ENCODE peak calls at places on chromosomes 13 and 19, in eight cellular contexts. K is upper lobe of left lung, G is GM12878, Q is stomach, V is suprapubic skin, J is K562, W is SK-N-SH, P is H1. X is an unnamed sample.

GRCh38 chr19:4578552-4579248 is 19.2 kb upstream of the SEMA6B start:
- DNase-seq in K (no peak), Q (no peak), G (no peak), V (no peak), W (peak; percentile 24), J (no peak), P (no peak), X (no peak)

GRCh38 chr13:49046002-49046401 is 70.3 kb downstream of the FNDC3A start:
- DNase-seq in Q (no peak), P (no peak), J (no peak), V (no peak), W (no peak), K (no peak), G (no peak), X (no peak)

GRCh38 chr19:5903054-5903501 is 512 bp downstream of the NDUFA11 start:
- DNase-seq in J (peak; percentile 56), Q (no peak), V (no peak), K (no peak), P (no peak), W (no peak), G (no peak), X (no peak)

GRCh38 chr19:4896372-4896771 is 6.3 kb downstream of the ARRDC5 start:
- DNase-seq in J (no peak), P (no peak), W (no peak), V (no peak), Q (peak; percentile 46), G (no peak), K (peak; percentile 34), X (no peak)

GRCh38 chr19:53624776-53625540 is 6.8 kb upstream of the DPRX start:
- DNase-seq in J (no peak), W (no peak), V (no peak), Q (no peak), K (no peak), G (no peak), P (no peak), X (no peak)

GRCh38 chr19:17648097-17648660 is 40.0 kb downstream of the UNC13A start:
- DNase-seq in W (peak; percentile 66), K (no peak), G (no peak), J (peak; percentile 70), V (no peak), P (no peak), Q (no peak), X (no peak)

GRCh38 chr13:34833562-34834182 is 108.4 kb upstream of the NBEA start:
- DNase-seq in G (no peak), Q (no peak), V (no peak), K (no peak), P (peak; percentile 34), W (no peak), J (no peak), X (no peak)

GRCh38 chr13:38763446-38764381 is 76.8 kb downstream of the FREM2 start:
- DNase-seq in V (no peak), Q (no peak), J (peak; percentile 24), W (peak; percentile 36), P (peak; percentile 19), G (no peak), K (peak; percentile 26), X (no peak)

GRCh38 chr13:95553614-95554385 is 1.3 kb downstream of the CLDN10 start:
- DNase-seq in J (no peak), Q (no peak), V (no peak), W (no peak), G (no peak), K (no peak), P (no peak), X (no peak)

GRCh38 chr19:45142728-45143115 is 18.1 kb downstream of the NKPD1 start:
- DNase-seq in Q (no peak), V (no peak), W (no peak), J (no peak), P (no peak), K (no peak), G (no peak), X (no peak)

GRCh38 chr19:48955308-48955958 is 758 bp downstream of the BAX start:
- DNase-seq in J (no peak), Q (no peak), K (no peak), W (no peak), P (no peak), G (no peak), V (no peak), X (no peak)

GRCh38 chr19:1112254-1113208 is 8.7 kb downstream of the GPX4 start:
- DNase-seq in G (no peak), W (peak; percentile 79), K (peak; percentile 82), V (peak; percentile 91), J (peak; percentile 87), P (no peak), Q (peak; percentile 91), X (no peak)

GRCh38 chr13:97892717-97893116 is 60.8 kb upstream of the IPO5 start:
- DNase-seq in W (no peak), Q (no peak), P (no peak), G (no peak), K (no peak), J (no peak), V (no peak), X (no peak)

GRCh38 chr19:54478677-54479266 is 5.7 kb upstream of the CDC42EP5 start:
- DNase-seq in W (peak; percentile 57), Q (no peak), J (peak; percentile 67), P (no peak), V (no peak), G (no peak), K (no peak), X (no peak)

GRCh38 chr19:4972509-4973230 is 3.8 kb downstream of the KDM4B start:
- DNase-seq in Q (no peak), J (no peak), G (no peak), V (no peak), P (no peak), W (peak; percentile 10), K (no peak), X (no peak)

DNA sequence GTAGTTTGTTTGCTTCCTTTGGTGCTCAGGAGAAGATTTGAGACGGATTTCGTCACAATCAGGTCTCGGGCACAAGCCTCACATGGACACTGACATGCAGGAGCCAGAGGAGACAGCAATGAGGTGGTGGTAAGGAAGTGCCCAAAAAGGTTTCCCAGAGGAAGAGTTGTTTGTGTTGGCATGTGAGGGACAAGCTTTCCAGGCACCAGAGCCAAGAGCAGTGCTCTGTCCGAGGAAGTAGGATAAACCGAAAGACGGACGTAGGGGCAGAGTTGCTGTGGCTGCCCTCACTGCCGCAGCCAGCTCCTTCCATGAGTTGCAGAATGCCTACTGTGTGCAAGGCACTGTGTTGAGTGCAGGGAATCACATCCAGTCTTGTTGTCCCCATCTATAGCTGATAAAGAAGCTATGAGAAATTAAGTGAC is 27.7 kb downstream of the SAE1 start:
- DNase-seq in P (no peak), G (no peak), V (no peak), W (no peak), K (peak; percentile 24), J (no peak), Q (no peak), X (no peak)
- TF ChIP-seq POLR2AphosphoS5 in P (no peak), G (no peak), V (no peak), W (no peak), K (peak; percentile 1), J (no peak), Q (no peak), X (no peak)

DNA sequence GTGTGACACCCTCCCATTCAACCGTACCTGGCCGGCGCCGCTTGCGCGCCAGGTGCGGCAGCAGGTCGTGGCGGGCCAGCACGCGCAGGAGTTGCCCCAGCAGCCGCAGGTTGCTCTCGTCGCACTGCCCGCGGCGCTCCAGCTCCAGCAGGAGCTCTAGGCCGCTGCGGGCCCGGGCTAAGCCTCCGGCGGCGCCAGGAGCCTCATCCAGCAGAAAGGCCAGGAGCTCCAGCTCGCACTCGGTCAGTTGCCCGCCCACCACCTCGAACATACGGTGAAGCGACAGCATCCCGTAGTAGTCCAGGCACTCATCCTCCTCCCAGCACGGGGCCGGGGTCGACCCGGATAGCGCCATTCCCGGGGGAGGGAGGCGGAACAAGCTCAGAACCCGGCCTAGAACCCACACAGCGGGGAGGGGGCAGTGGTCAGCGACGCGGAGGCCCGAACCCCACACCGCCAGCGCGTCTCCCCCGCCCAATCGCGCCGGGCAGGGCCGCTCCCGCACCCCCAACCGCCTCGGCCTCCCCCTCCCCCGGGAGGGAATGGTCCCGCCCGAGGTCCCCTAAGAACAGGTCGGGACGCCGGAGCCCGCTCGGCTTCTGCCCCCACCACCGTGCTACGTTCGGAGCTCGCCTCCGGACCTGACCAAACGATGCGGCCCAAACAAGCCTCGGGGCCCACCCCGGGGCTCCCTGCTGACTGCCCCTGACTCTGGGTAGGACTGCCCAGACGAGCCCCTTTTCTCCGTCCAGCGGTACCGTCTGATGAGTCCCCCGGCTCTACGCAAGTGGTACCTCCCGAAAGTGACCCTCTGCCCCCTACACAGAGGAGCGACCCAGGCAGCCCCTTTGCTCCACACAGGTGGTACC is 590 bp downstream of the DEDD2 start:
- DNase-seq in V (peak; percentile 82), K (peak; percentile 48), J (peak; percentile 61), Q (peak; percentile 51), W (peak; percentile 86), G (no peak), P (no peak), X (no peak)
- H3K4me1 ChIP-seq in V (peaks cover 55% of the 10 kb centered on the region), K (peaks cover 56% of the 10 kb centered on the region), J (peaks cover 30% of the 10 kb centered on the region), Q (peaks cover 40% of the 10 kb centered on the region), W (peaks cover 28% of the 10 kb centered on the region), G (peaks cover 18% of the 10 kb centered on the region), P (peaks cover 3% of the 10 kb centered on the region), X (peaks cover 68% of the 10 kb centered on the region)

GRCh38 chr19:41588497-41589209 is 12.7 kb downstream of the CEACAM21 start:
- DNase-seq in Q (no peak), P (no peak), V (no peak), W (no peak), J (peak; percentile 43), G (no peak), K (no peak), X (peak; percentile 86)
- TF ChIP-seq EP300 in Q (no peak), P (no peak), V (no peak), W (no peak), J (no peak), G (no peak), K (no peak), X (no peak)

DNA sequence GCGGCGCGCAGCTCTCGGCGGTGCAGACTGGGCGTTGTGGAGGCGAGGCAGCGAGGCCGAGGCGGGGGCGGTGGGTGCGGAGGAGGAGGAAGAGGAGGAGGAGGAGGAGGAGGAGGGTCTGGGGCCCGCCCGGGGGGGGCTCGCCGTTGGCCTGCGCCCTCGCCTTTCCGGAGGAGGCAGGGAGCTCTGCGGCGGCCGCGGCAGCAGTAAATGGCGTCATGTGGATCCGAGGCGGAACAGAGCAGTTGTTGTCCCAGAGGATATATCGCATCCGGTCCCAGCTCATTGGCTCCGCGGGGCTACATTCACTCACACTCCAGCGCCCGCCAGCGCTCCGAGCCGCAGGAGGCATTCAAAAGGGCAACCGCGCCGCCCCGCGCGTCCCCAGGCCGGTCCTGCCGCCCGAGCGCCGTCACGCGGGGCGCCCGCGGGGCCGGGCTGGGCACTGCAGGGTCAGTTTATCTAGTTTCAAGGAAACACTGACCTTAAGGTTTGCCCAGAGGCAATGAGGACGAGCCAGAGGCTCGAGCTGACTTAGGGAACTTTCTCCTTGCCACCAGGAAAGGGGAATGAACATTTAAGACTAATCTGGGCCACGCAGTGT is at the start of gene SPRY2:
- DNase-seq in Q (peak; percentile 93), J (peak; percentile 89), G (no peak), W (peak; percentile 92), P (peak; percentile 89), V (peak; percentile 96), K (peak; percentile 95), X (peak; percentile 98)
- TF ChIP-seq POLR2AphosphoS5 in Q (peak; percentile 90), J (peak; percentile 20), G (no peak), W (peak; percentile 64), P (peak; percentile 83), V (peak; percentile 64), K (peak; percentile 91), X (peak; percentile 89)